ENCODE peak calls at places on chromosome 13, in seven cellular contexts. One of them, this sample, is unnamed.

GRCh38 chr13:19153782-19154450 is 27.7 kb downstream of the TUBA3C start:
- DNase-seq in kidney tubule cell: no peak
- DNase-seq in type B pancreatic cell: no peak
- DNase-seq in RWPE1: no peak
- DNase-seq in astrocyte of the hippocampus: no peak
- DNase-seq in fibroblast of villous mesenchyme: no peak
- DNase-seq in CD4-positive, CD25-positive, alpha-beta regulatory T cell: peak
- DNase-seq in this sample: no peak

GRCh38 chr13:20331419-20331818 is 99.3 kb upstream of the GJB6 start:
- DNase-seq in kidney tubule cell: no peak
- DNase-seq in type B pancreatic cell: no peak
- DNase-seq in RWPE1: no peak
- DNase-seq in astrocyte of the hippocampus: no peak
- DNase-seq in fibroblast of villous mesenchyme: no peak
- DNase-seq in CD4-positive, CD25-positive, alpha-beta regulatory T cell: no peak
- DNase-seq in this sample: no peak

GRCh38 chr13:39815345-39816111 is 160.1 kb downstream of the COG6 start:
- DNase-seq in kidney tubule cell: no peak
- DNase-seq in type B pancreatic cell: no peak
- DNase-seq in RWPE1: no peak
- DNase-seq in astrocyte of the hippocampus: no peak
- DNase-seq in fibroblast of villous mesenchyme: peak
- DNase-seq in CD4-positive, CD25-positive, alpha-beta regulatory T cell: no peak
- DNase-seq in this sample: peak

GRCh38 chr13:23506821-23507210 is 63.4 kb upstream of the TNFRSF19 start:
- DNase-seq in kidney tubule cell: peak
- DNase-seq in type B pancreatic cell: no peak
- DNase-seq in RWPE1: no peak
- DNase-seq in astrocyte of the hippocampus: peak
- DNase-seq in fibroblast of villous mesenchyme: peak
- DNase-seq in CD4-positive, CD25-positive, alpha-beta regulatory T cell: no peak
- DNase-seq in this sample: peak

GRCh38 chr13:30142502-30143211 is 164.7 kb downstream of the KATNAL1 start:
- DNase-seq in kidney tubule cell: peak
- DNase-seq in type B pancreatic cell: no peak
- DNase-seq in RWPE1: peak
- DNase-seq in astrocyte of the hippocampus: peak
- DNase-seq in fibroblast of villous mesenchyme: peak
- DNase-seq in CD4-positive, CD25-positive, alpha-beta regulatory T cell: no peak
- DNase-seq in this sample: peak

GRCh38 chr13:95296326-95296939 is 4.8 kb downstream of the ABCC4 start:
- DNase-seq in kidney tubule cell: peak
- DNase-seq in type B pancreatic cell: no peak
- DNase-seq in RWPE1: peak
- DNase-seq in astrocyte of the hippocampus: peak
- DNase-seq in fibroblast of villous mesenchyme: no peak
- DNase-seq in CD4-positive, CD25-positive, alpha-beta regulatory T cell: no peak
- DNase-seq in this sample: peak

GRCh38 chr13:90792335-90792734 is 555.2 kb upstream of the MIR17HG start:
- DNase-seq in kidney tubule cell: peak
- DNase-seq in type B pancreatic cell: no peak
- DNase-seq in RWPE1: peak
- DNase-seq in astrocyte of the hippocampus: peak
- DNase-seq in fibroblast of villous mesenchyme: no peak
- DNase-seq in CD4-positive, CD25-positive, alpha-beta regulatory T cell: no peak
- DNase-seq in this sample: peak

GRCh38 chr13:22837980-22838615 is 342.7 kb upstream of the SGCG start:
- DNase-seq in kidney tubule cell: peak
- DNase-seq in type B pancreatic cell: no peak
- DNase-seq in RWPE1: no peak
- DNase-seq in astrocyte of the hippocampus: peak
- DNase-seq in fibroblast of villous mesenchyme: no peak
- DNase-seq in CD4-positive, CD25-positive, alpha-beta regulatory T cell: no peak
- DNase-seq in this sample: no peak

GRCh38 chr13:99265823-99266426 is 7.7 kb upstream of the GPR18 start:
- DNase-seq in kidney tubule cell: peak
- DNase-seq in type B pancreatic cell: no peak
- DNase-seq in RWPE1: peak
- DNase-seq in astrocyte of the hippocampus: peak
- DNase-seq in fibroblast of villous mesenchyme: peak
- DNase-seq in CD4-positive, CD25-positive, alpha-beta regulatory T cell: peak
- DNase-seq in this sample: peak